ENCODE peak calls at places on chromosomes 5 and 9, in nine cellular contexts. S is mesendoderm, B is GM23248, K is endothelial cell of umbilical vein, O is fibroblast of lung, G is MM.1S, W is endodermal cell, A is astrocyte, Y is PC-3. T is an unnamed sample.

GRCh38 chr5:94524841-94525697 is 93.3 kb downstream of the KIAA0825 start:
- DNase-seq in K (peak), O (peak), A (peak), B (peak), Y (peak), S (peak), W (no peak), G (peak), T (no peak)

GRCh38 chr9:7011395-7012067 is 253.8 kb downstream of the KDM4C start:
- DNase-seq in S (no peak), K (peak), B (no peak), G (no peak), W (no peak), O (no peak), Y (no peak), A (no peak), T (no peak)

GRCh38 chr9:131370638-131371037 is 23.2 kb upstream of the PRRC2B start:
- DNase-seq in W (no peak), G (no peak), K (no peak), Y (no peak), O (no peak), A (no peak), B (no peak), S (peak), T (no peak)

GRCh38 chr5:39423331-39423751 is 1.4 kb downstream of the DAB2 start:
- DNase-seq in K (peak), A (peak), O (no peak), G (no peak), Y (peak), B (peak), S (peak), W (peak), T (no peak)

GRCh38 chr9:120868339-120868675 is 8.7 kb downstream of the PHF19 start:
- DNase-seq in B (peak), S (no peak), W (no peak), K (no peak), G (no peak), O (peak), Y (no peak), A (peak), T (no peak)

GRCh38 chr5:150672237-150672883 is 11.3 kb downstream of the MYOZ3 start:
- DNase-seq in A (no peak), W (peak), B (peak), O (no peak), K (peak), G (no peak), S (peak), Y (peak), T (peak)

GRCh38 chr5:176383248-176383905 is 5.0 kb downstream of the NOP16 start:
- DNase-seq in Y (no peak), G (no peak), K (no peak), W (no peak), A (no peak), O (no peak), S (no peak), B (no peak), T (no peak)

GRCh38 chr5:82594097-82594496 is 315.9 kb upstream of the RPS23 start:
- DNase-seq in G (no peak), O (peak), A (peak), W (no peak), S (no peak), K (no peak), B (peak), Y (peak), T (no peak)

GRCh38 chr5:14816999-14817761 is 54.4 kb downstream of the ANKH start:
- DNase-seq in S (no peak), O (peak), G (no peak), K (no peak), A (peak), B (peak), W (no peak), Y (peak), T (no peak)

GRCh38 chr5:146249801-146250200 is 46.4 kb downstream of the RBM27 start:
- DNase-seq in S (no peak), Y (no peak), A (no peak), B (no peak), W (no peak), K (no peak), O (no peak), G (no peak), T (no peak)

GRCh38 chr9:112863214-112863613 is 27.5 kb downstream of the SLC46A2 start:
- DNase-seq in W (no peak), G (no peak), K (no peak), A (no peak), Y (no peak), O (peak), S (no peak), B (peak), T (no peak)

GRCh38 chr5:541148-541887 is 17.1 kb upstream of the SLC9A3 start:
- DNase-seq in S (no peak), B (no peak), G (no peak), K (no peak), O (no peak), W (peak), A (no peak), Y (no peak), T (peak)

GRCh38 chr5:158943057-158943456 is 156.7 kb downstream of the EBF1 start:
- DNase-seq in K (no peak), W (no peak), A (peak), G (no peak), Y (peak), O (peak), B (peak), S (no peak), T (no peak)

GRCh38 chr5:65172486-65173129 is 309.1 kb downstream of the ADAMTS6 start:
- DNase-seq in B (peak), G (no peak), K (no peak), S (no peak), W (no peak), A (peak), O (no peak), Y (no peak), T (no peak)

GRCh38 chr9:97703437-97704326 is 6.5 kb upstream of the XPA start:
- DNase-seq in O (peak), K (peak), A (peak), W (no peak), B (peak), G (peak), Y (peak), S (peak), T (no peak)

GRCh38 chr9:33737811-33738606 is 57.4 kb upstream of the PRSS3 start:
- DNase-seq in Y (peak), S (peak), B (peak), O (peak), G (peak), A (peak), K (peak), W (peak), T (no peak)

GRCh38 chr9:127987103-127987614 is 6.4 kb upstream of the EEIG1 start:
- DNase-seq in A (peak), O (no peak), B (peak), Y (peak), S (no peak), W (peak), G (no peak), K (no peak), T (peak)

GRCh38 chr9:94932647-94933415 is 206.3 kb downstream of the AOPEP start:
- DNase-seq in G (no peak), O (no peak), S (no peak), Y (no peak), W (peak), K (no peak), B (no peak), A (no peak), T (no peak)

GRCh38 chr5:75522542-75522941 is 10.9 kb downstream of the POLK start:
- DNase-seq in O (peak), B (peak), Y (no peak), W (no peak), S (no peak), K (no peak), A (no peak), G (no peak), T (no peak)

GRCh38 chr5:75524071-75524470 is 12.4 kb downstream of the POLK start:
- DNase-seq in B (no peak), G (peak), O (no peak), Y (peak), K (no peak), A (no peak), S (no peak), W (no peak), T (no peak)

GRCh38 chr5:75521195-75521594 is 9.5 kb downstream of the POLK start:
- DNase-seq in Y (no peak), G (no peak), B (no peak), S (no peak), O (no peak), K (no peak), A (no peak), W (no peak), T (no peak)

GRCh38 chr5:75523275-75523674 is 11.6 kb downstream of the POLK start:
- DNase-seq in A (no peak), G (no peak), K (no peak), Y (peak), B (no peak), O (no peak), W (no peak), S (peak), T (no peak)

DNA sequence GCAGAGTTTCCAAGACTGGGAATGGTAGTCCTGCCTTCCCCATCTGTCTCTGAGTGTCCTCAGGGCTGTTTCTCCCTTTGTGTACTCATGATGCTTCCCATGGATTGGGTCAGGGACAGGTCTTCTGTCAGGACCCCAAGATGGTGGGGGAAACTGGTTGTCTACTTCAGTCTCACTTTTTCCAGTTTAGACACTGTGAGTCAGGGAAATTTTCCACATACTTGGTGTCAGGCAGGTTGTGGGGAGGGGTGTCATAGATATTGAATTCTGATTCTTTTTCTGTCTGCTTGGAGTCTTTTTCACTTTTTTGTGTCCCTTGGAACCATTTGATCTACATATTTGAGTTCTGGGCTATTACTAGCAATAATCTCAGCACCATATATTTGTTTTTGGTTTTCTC is 10.3 kb downstream of the POLK start:
- DNase-seq in A (peak), K (no peak), Y (peak), W (no peak), B (peak), S (no peak), O (no peak), G (no peak), T (no peak)
- H3K27ac ChIP-seq in A (peak), K (no peak), Y (no peak), W (no peak), B (peak), S (no peak), O (no peak), G (no peak), T (no peak)

DNA sequence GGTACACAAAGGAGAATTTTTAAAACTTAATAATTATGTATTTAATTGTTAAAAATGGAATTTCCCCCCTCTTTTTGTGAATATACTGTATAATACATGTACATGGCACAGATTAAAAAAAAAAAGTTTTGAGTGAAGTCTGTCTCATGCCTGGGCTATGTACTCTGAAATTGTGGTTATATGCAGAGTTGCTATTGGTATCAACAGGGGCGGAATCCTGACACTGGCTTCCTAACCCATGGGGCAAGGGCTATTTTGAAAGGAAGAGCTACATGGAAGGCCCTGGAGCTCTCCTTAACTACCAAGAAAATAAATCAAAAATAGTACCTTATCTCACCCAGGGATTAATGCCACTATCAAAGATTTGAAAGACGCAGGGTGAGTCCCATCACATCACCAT is 865 bp upstream of the FAM193B start:
- DNase-seq in O (no peak), Y (no peak), W (no peak), A (no peak), S (no peak), K (no peak), B (no peak), G (no peak), T (no peak)
- H3K9ac ChIP-seq in O (no peak), Y (no peak), W (no peak), A (no peak), S (no peak), K (no peak), B (no peak), G (no peak), T (no peak)

GRCh38 chr5:139461176-139461575 is 1.4 kb downstream of the ECSCR start:
- DNase-seq in B (no peak), G (no peak), Y (no peak), W (no peak), S (no peak), K (peak), O (no peak), A (no peak), T (no peak)

GRCh38 chr5:139460457-139460856 is 2.1 kb downstream of the ECSCR start:
- DNase-seq in O (no peak), W (no peak), A (peak), G (no peak), S (no peak), Y (no peak), B (no peak), K (no peak), T (no peak)

GRCh38 chr5:139459451-139459934 is 3.0 kb downstream of the ECSCR start:
- DNase-seq in A (no peak), B (no peak), W (peak), O (no peak), G (no peak), K (peak), Y (no peak), S (no peak), T (no peak)

GRCh38 chr5:139462582-139463276 is at the start of gene ECSCR:
- DNase-seq in B (no peak), G (no peak), Y (no peak), O (no peak), S (peak), K (peak), W (peak), A (peak), T (no peak)

GRCh38 chr5:139461698-139462097 is 845 bp downstream of the ECSCR start:
- DNase-seq in B (peak), K (peak), Y (peak), O (peak), W (peak), A (peak), S (peak), G (no peak), T (no peak)
- H3K27ac ChIP-seq in B (peak), K (peak), Y (no peak), O (no peak), W (no peak), A (peak), S (no peak), G (no peak), T (no peak)

GRCh38 chr5:141777130-141777529 is 95.1 kb upstream of the ARAP3 start:
- DNase-seq in K (no peak), O (no peak), Y (no peak), A (no peak), S (no peak), G (no peak), B (no peak), W (no peak), T (no peak)

GRCh38 chr5:141778683-141779082 is 96.7 kb upstream of the ARAP3 start:
- DNase-seq in K (no peak), S (no peak), B (peak), W (no peak), G (no peak), Y (no peak), O (no peak), A (no peak), T (no peak)

GRCh38 chr5:141779642-141780041 is 97.6 kb upstream of the ARAP3 start:
- DNase-seq in G (no peak), W (peak), O (peak), Y (peak), A (peak), B (peak), S (peak), K (no peak), T (peak)

GRCh38 chr5:141777711-141778110 is 95.7 kb upstream of the ARAP3 start:
- DNase-seq in A (no peak), W (no peak), B (no peak), K (no peak), G (no peak), Y (no peak), S (no peak), O (no peak), T (no peak)

DNA sequence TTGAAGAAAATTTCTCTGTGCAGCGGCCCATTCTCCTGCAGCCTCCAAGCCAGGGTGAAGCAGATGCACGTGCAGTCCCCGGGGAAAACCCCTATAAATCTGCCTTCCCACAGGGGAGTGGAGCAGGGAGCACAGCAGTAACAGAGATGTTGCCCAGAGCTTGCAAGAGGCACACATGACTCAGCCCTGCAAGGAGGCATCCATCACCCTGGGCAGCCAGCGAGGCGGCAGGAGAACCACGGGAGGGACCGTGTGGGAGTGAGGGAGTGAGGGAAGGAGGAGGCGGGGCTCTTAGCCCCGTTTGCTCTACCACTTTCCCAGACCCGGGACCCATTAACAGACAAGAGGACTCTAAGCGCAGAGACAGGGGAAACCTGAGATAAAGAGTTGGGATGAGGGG is 96.2 kb upstream of the ARAP3 start:
- DNase-seq in A (peak), W (no peak), S (peak), B (peak), K (no peak), Y (no peak), O (peak), G (no peak), T (peak)
- H3K9ac ChIP-seq in A (no peak), W (no peak), S (no peak), B (peak), K (no peak), Y (no peak), O (no peak), G (no peak), T (no peak)

DNA sequence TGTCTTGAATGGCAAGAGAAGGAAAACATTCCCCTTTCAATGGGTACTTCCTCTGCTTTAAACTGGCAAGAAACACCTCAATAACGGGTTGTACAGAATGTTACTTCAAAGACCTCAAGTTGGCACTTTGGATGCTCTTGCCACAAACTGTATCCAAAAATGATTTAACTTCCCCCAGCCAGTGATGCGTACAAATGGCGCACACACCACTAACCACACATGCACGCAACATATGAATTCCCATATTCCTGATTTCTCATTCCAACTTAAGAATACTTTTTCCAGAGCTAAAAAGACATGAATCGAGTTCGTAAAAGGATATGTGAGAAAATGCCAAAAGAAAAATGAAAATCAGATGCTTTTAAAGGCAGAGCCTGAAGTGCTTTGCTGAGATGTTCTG is 388.0 kb upstream of the PIK3R1 start:
- DNase-seq in W (no peak), O (no peak), B (no peak), K (no peak), S (no peak), G (no peak), A (no peak), Y (no peak), T (no peak)
- H3K27ac ChIP-seq in W (no peak), O (no peak), B (no peak), K (no peak), S (no peak), G (no peak), A (no peak), Y (no peak), T (no peak)

GRCh38 chr9:87674565-87675299 is 51.2 kb upstream of the CTSL start:
- DNase-seq in Y (no peak), W (no peak), A (no peak), K (no peak), G (no peak), B (no peak), O (peak), S (no peak), T (no peak)

GRCh38 chr9:87675466-87675865 is 50.5 kb upstream of the CTSL start:
- DNase-seq in K (no peak), B (no peak), G (no peak), O (no peak), W (no peak), A (no peak), Y (no peak), S (no peak), T (no peak)

GRCh38 chr9:87677776-87678587 is 47.9 kb upstream of the CTSL start:
- DNase-seq in G (no peak), O (no peak), W (no peak), K (no peak), A (no peak), B (no peak), S (no peak), Y (no peak), T (no peak)

GRCh38 chr9:87676976-87677775 is 48.7 kb upstream of the CTSL start:
- DNase-seq in Y (no peak), A (no peak), W (no peak), G (no peak), O (no peak), S (no peak), B (peak), K (peak), T (no peak)

DNA sequence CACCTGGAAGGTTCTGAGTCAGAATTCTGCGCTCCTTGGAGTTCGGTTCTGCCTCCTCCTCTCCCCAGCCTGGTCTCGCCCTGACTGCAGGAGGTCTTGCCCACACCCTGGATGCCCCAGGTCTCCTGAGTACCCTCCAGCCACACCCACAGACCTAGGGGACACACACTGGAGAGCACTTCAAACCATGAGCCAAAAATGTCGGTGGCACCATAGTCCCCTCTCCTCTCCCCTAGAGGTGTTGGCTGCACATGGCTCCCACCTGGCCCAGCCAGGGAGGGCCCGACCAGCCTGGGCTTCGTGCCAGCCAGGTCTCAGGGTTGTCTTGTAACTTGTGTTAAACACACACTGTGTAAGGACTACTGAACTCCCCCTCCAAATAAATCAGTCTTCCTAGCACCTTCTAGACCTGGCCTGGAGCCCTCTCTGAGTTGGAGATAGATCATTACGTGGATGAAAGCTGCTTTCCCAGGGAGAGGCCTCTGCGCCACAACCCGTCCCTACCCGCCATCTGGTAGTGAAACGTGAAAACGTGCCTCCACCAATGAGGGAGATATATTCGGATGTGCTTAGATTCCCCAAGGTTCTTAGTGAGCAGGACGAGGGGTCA is 49.9 kb upstream of the CTSL start:
- DNase-seq in B (no peak), K (no peak), Y (no peak), W (no peak), G (no peak), S (no peak), A (no peak), O (no peak), T (no peak)
- H3K9ac ChIP-seq in B (no peak), K (no peak), Y (no peak), W (no peak), G (no peak), S (no peak), A (no peak), O (no peak), T (no peak)

T was measured in kidney.